ENCODE peak calls at places on chromosome 3, in seven cellular contexts. Q, J, V, U, N, P and R are unnamed samples.

GRCh38 chr3:194280777-194281176 is 70.4 kb downstream of the CPN2 start:
- DNase-seq in U (no peak), J (no peak), Q (no peak), N (peak; percentile 3), V (no peak), P (no peak), R (no peak)

GRCh38 chr3:11774296-11774877 is 72.3 kb downstream of the TAMM41 start:
- DNase-seq in J (peak; percentile 66), P (no peak), N (peak; percentile 76), U (peak; percentile 49), Q (no peak), V (no peak), R (peak; percentile 62)

GRCh38 chr3:148642616-148643015 is 55.1 kb upstream of the AGTR1 start:
- DNase-seq in P (no peak), N (no peak), Q (no peak), J (no peak), U (peak; percentile 16), V (no peak), R (no peak)

GRCh38 chr3:187902041-187902471 is 156.8 kb upstream of the BCL6 start:
- DNase-seq in J (peak; percentile 30), N (no peak), U (no peak), P (peak; percentile 16), V (no peak), Q (no peak), R (no peak)

GRCh38 chr3:37751967-37752660 is 109.6 kb upstream of the CTDSPL start:
- DNase-seq in N (no peak), J (no peak), V (no peak), Q (no peak), P (no peak), U (no peak), R (no peak)

GRCh38 chr3:73270839-73271483 is 209.5 kb downstream of the EBLN2 start:
- DNase-seq in Q (peak; percentile 10), P (no peak), U (no peak), V (peak; percentile 35), J (no peak), N (no peak), R (no peak)

GRCh38 chr3:71309342-71309741 is 274.2 kb downstream of the FOXP1 start:
- DNase-seq in U (no peak), P (no peak), J (no peak), Q (no peak), V (no peak), N (no peak), R (no peak)

GRCh38 chr3:86958534-86958933 is 32.4 kb downstream of the VGLL3 start:
- DNase-seq in P (no peak), J (no peak), Q (peak; percentile 87), V (peak; percentile 73), N (no peak), U (peak; percentile 51), R (no peak)

GRCh38 chr3:63349583-63350177 is 71.6 kb downstream of the SYNPR start:
- DNase-seq in J (no peak), V (no peak), N (peak; percentile 70), P (peak; percentile 34), Q (peak; percentile 30), U (peak; percentile 77), R (peak; percentile 59)

GRCh38 chr3:195187609-195188529 is 83.1 kb downstream of the XXYLT1 start:
- DNase-seq in Q (no peak), V (peak; percentile 38), J (no peak), P (no peak), N (no peak), U (peak; percentile 50), R (no peak)

GRCh38 chr3:155744626-155745324 is at the start of gene PLCH1:
- DNase-seq in Q (peak; percentile 4), J (peak; percentile 90), U (peak; percentile 55), N (peak; percentile 74), V (no peak), P (peak; percentile 67), R (peak; percentile 88)

GRCh38 chr3:69842789-69843188 is 103.5 kb downstream of the MITF start:
- DNase-seq in P (no peak), N (no peak), U (no peak), V (no peak), Q (no peak), J (peak; percentile 29), R (no peak)

GRCh38 chr3:171192176-171192854 is 165.8 kb upstream of the SLC2A2 start:
- DNase-seq in J (no peak), Q (peak; percentile 47), U (peak; percentile 81), V (peak; percentile 63), P (no peak), N (no peak), R (no peak)

GRCh38 chr3:196323723-196324122 is 5.7 kb upstream of the DYNLT2B start:
- DNase-seq in J (no peak), Q (no peak), P (no peak), U (peak; percentile 44), V (no peak), N (no peak), R (no peak)
- TF ChIP-seq CTCF in J (no peak), Q (peak; percentile 16), P (no peak), U (peak; percentile 29), V (peak; percentile 24), N (no peak), R (no peak)

DNA sequence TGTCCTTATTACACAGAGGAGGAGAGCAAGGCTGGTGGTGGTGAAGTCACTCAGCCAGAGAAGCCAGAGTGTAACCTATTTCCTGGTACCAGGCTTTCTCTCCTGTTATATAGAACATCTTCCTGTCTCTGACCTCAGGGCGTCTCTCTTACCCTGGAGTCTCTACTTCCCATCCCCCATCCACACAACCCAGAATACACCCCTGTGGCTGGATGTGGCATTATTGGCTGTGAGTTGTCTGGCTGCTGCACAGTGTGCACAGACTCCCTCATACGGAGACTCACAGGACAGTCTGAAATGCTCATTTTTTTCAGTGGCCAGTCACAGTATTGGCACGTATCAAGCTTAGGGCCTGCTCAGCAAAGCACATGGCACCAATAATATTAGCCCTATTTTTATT is 8.6 kb downstream of the PODXL2 start:
- DNase-seq in P (no peak), N (no peak), U (no peak), Q (no peak), V (no peak), J (no peak), R (no peak)
- TF ChIP-seq CTCF in P (no peak), N (no peak), U (no peak), Q (no peak), V (no peak), J (no peak), R (no peak)

GRCh38 chr3:12832350-12833225 is 8.8 kb downstream of the RPL32 start:
- DNase-seq in V (no peak), J (no peak), Q (no peak), P (no peak), N (no peak), U (no peak), R (no peak)

GRCh38 chr3:12829404-12829803 is 12.0 kb downstream of the RPL32 start:
- DNase-seq in J (no peak), N (no peak), P (no peak), V (no peak), U (no peak), Q (no peak), R (no peak)

GRCh38 chr3:12829886-12830784 is 11.2 kb downstream of the RPL32 start:
- DNase-seq in Q (no peak), P (no peak), U (no peak), J (no peak), N (no peak), V (no peak), R (no peak)

GRCh38 chr3:12831582-12831866 is 9.8 kb downstream of the RPL32 start:
- DNase-seq in Q (no peak), N (no peak), J (no peak), P (no peak), V (no peak), U (no peak), R (no peak)

GRCh38 chr3:12830785-12831581 is 10.4 kb downstream of the RPL32 start:
- DNase-seq in U (no peak), V (no peak), J (no peak), N (no peak), Q (no peak), P (no peak), R (no peak)
- TF ChIP-seq CTCF in U (peak; percentile 14), V (no peak), J (peak; percentile 8), N (peak; percentile 28), Q (peak; percentile 2), P (no peak), R (peak; percentile 26)

DNA sequence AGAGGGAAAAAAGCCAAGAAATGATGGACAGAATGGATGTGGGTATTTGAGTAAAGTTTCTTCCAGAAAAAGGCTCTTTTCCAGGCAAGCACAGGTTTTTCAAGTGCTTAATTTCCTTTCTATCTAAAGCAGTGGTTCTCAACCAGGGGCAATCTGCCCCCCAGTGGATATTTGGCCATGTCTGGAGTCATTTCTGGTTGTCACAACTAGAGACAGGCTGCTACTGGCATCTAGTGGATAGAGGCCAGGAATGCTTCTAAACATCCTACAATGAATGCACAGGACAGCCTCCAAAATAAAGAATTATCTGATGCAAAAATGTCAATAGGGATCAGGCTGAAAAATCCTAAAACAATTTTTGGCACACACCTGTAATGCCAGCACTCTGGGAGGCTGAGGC is 23.9 kb downstream of the SEC22C start:
- DNase-seq in Q (no peak), V (no peak), U (no peak), N (no peak), J (no peak), P (no peak), R (no peak)
- TF ChIP-seq CTCF in Q (no peak), V (no peak), U (no peak), N (no peak), J (no peak), P (no peak), R (no peak)

DNA sequence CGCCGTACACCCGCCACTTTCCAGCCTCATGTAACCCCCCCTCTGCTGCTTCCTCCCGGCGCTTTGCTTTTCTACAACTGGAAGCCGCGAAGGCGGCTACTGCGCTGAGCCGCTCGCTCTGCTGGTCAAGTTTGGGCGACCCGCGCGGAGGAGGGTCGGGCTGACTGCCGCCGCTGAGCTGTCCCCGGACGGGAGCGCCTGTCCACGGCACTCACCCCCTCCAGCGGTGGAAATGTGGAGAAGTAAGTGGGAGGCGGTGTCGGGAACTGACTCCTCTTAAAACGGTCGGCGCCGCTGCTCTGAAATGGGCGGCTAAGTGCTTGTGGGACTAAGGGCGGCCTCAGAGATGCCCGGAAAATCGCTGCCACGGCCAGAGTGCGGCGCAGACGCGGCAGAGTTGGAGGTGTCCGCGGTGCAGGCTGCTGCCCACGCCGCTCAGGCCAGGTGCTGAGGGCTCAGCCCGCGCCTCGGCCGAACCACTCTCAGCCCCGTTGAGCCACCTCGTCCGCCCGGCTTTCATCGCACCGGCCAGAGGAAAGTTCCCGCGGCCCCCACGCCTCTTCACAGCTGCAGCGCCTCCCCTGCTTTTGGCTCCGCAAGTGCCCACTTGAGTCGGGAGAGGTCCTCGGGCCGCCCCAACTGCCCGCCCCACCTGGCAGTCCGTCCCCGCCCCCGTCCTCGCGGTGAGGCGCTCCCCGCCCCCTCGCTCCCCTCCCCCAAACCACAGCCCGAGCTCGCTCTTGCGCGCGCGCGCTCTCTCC is 394 bp upstream of the EPHA6 start:
- DNase-seq in Q (peak; percentile 2), J (peak; percentile 81), U (peak; percentile 45), V (no peak), P (peak; percentile 52), N (peak; percentile 64), R (peak; percentile 64)
- TF ChIP-seq CTCF in Q (peak; percentile 27), J (no peak), U (no peak), V (no peak), P (no peak), N (no peak), R (no peak)

GRCh38 chr3:184647405-184647936 is 64.4 kb downstream of the MAGEF1 start:
- DNase-seq in V (no peak), J (no peak), U (no peak), P (no peak), N (no peak), Q (no peak), R (no peak)
- TF ChIP-seq CTCF in V (no peak), J (no peak), U (no peak), P (no peak), N (no peak), Q (no peak), R (no peak)